ENCODE peak calls at places on chromosomes 6 and 20, in five cellular contexts. One of them, this sample, is unnamed.
A peak's percentile ranks its signal among the peaks of the same experiment; 100 is the strongest.

GRCh38 chr20:9949563-9949962 is 85.2 kb upstream of the ANKEF1 start:
- DNase-seq in H1: no peak
- DNase-seq in HepG2: no peak
- DNase-seq in GM12892: no peak
- DNase-seq in GM12878: no peak
- DNase-seq in this sample: no peak

GRCh38 chr20:32970973-32971300 is 33.3 kb downstream of the SUN5 start:
- DNase-seq in HepG2: no peak
- DNase-seq in H1: no peak
- DNase-seq in GM12892: no peak
- DNase-seq in GM12878: no peak
- DNase-seq in this sample: no peak

GRCh38 chr6:7154341-7155139 is 46.8 kb downstream of the RREB1 start:
- DNase-seq in H1: no peak
- DNase-seq in GM12892: no peak
- DNase-seq in HepG2: no peak
- DNase-seq in GM12878: peak; percentile 80
- DNase-seq in this sample: no peak

GRCh38 chr6:134195164-134195906 is 122.6 kb downstream of the SGK1 start:
- DNase-seq in H1: no peak
- DNase-seq in HepG2: peak; percentile 84
- DNase-seq in GM12878: no peak
- DNase-seq in GM12892: no peak
- DNase-seq in this sample: no peak

GRCh38 chr6:43593938-43594337 is 18.0 kb downstream of the POLH start:
- DNase-seq in HepG2: no peak
- DNase-seq in H1: no peak
- DNase-seq in GM12892: no peak
- DNase-seq in GM12878: no peak
- DNase-seq in this sample: no peak

GRCh38 chr20:3222635-3223600 is 13.6 kb downstream of the ITPA start:
- DNase-seq in GM12878: no peak
- DNase-seq in HepG2: peak; percentile 99
- DNase-seq in H1: no peak
- DNase-seq in GM12892: no peak
- DNase-seq in this sample: peak; percentile 76

GRCh38 chr20:34055290-34055689 is 56.8 kb downstream of the EIF2S2 start:
- DNase-seq in GM12892: no peak
- DNase-seq in H1: no peak
- DNase-seq in GM12878: no peak
- DNase-seq in HepG2: no peak
- DNase-seq in this sample: no peak

GRCh38 chr6:64736421-64736950 is 970.5 kb downstream of the EYS start:
- DNase-seq in HepG2: no peak
- DNase-seq in GM12878: no peak
- DNase-seq in H1: no peak
- DNase-seq in GM12892: no peak
- DNase-seq in this sample: no peak

GRCh38 chr6:127207591-127208120 is 59.0 kb upstream of the RNF146 start:
- DNase-seq in GM12878: no peak
- DNase-seq in GM12892: no peak
- DNase-seq in HepG2: no peak
- DNase-seq in H1: no peak
- DNase-seq in this sample: no peak

GRCh38 chr20:38504368-38505090 is 31.9 kb downstream of the RALGAPB start:
- DNase-seq in HepG2: no peak
- DNase-seq in GM12892: no peak
- DNase-seq in GM12878: no peak
- DNase-seq in H1: no peak
- DNase-seq in this sample: no peak

GRCh38 chr20:33689973-33690372 is 3.8 kb upstream of the E2F1 start:
- DNase-seq in H1: no peak
- DNase-seq in GM12878: no peak
- DNase-seq in HepG2: peak; percentile 50
- DNase-seq in GM12892: no peak
- DNase-seq in this sample: no peak

GRCh38 chr20:63498950-63499332 is at the start of gene EEF1A2:
- DNase-seq in HepG2: no peak
- DNase-seq in GM12892: no peak
- DNase-seq in GM12878: no peak
- DNase-seq in H1: no peak
- DNase-seq in this sample: no peak

GRCh38 chr6:90110971-90111370 is 185.7 kb downstream of the BACH2 start:
- DNase-seq in GM12892: no peak
- DNase-seq in GM12878: no peak
- DNase-seq in HepG2: no peak
- DNase-seq in H1: no peak
- DNase-seq in this sample: no peak

GRCh38 chr6:3884007-3884745 is 35.0 kb downstream of the FAM50B start:
- DNase-seq in GM12878: no peak
- DNase-seq in HepG2: no peak
- DNase-seq in GM12892: no peak
- DNase-seq in H1: no peak
- DNase-seq in this sample: no peak

GRCh38 chr6:139336488-139336887 is 38.0 kb downstream of the CITED2 start:
- DNase-seq in HepG2: no peak
- DNase-seq in GM12892: no peak
- DNase-seq in GM12878: no peak
- DNase-seq in H1: no peak
- DNase-seq in this sample: no peak

GRCh38 chr6:31438222-31438621 is 34.8 kb downstream of the MICA start:
- DNase-seq in HepG2: no peak
- DNase-seq in GM12892: no peak
- DNase-seq in GM12878: no peak
- DNase-seq in H1: no peak
- DNase-seq in this sample: no peak

GRCh38 chr6:19697744-19698290 is 139.4 kb upstream of the ID4 start:
- DNase-seq in GM12892: no peak
- DNase-seq in HepG2: no peak
- DNase-seq in H1: no peak
- DNase-seq in GM12878: no peak
- DNase-seq in this sample: no peak

GRCh38 chr6:14108571-14109410 is 8.8 kb upstream of the CD83 start:
- DNase-seq in GM12892: peak; percentile 34
- DNase-seq in H1: no peak
- DNase-seq in HepG2: no peak
- DNase-seq in GM12878: peak; percentile 97
- DNase-seq in this sample: no peak

GRCh38 chr6:129733290-129733689 is 23.3 kb upstream of the ARHGAP18 start:
- DNase-seq in HepG2: peak; percentile 58
- DNase-seq in H1: no peak
- DNase-seq in GM12878: no peak
- DNase-seq in GM12892: no peak
- DNase-seq in this sample: no peak

GRCh38 chr6:157268396-157268795 is 54.9 kb downstream of the TMEM242 start:
- DNase-seq in GM12892: no peak
- DNase-seq in H1: no peak
- DNase-seq in HepG2: no peak
- DNase-seq in GM12878: no peak
- DNase-seq in this sample: no peak

GRCh38 chr6:72819609-72820008 is 197.7 kb downstream of the KCNQ5 start:
- DNase-seq in GM12878: no peak
- DNase-seq in H1: no peak
- DNase-seq in HepG2: no peak
- DNase-seq in GM12892: no peak
- DNase-seq in this sample: no peak

GRCh38 chr20:14633507-14633906 is 296.1 kb upstream of the FLRT3 start:
- DNase-seq in GM12878: no peak
- DNase-seq in HepG2: no peak
- DNase-seq in GM12892: no peak
- DNase-seq in H1: no peak
- DNase-seq in this sample: no peak

GRCh38 chr6:53014034-53014433 is 18.9 kb upstream of the GSTA4 start:
- DNase-seq in H1: no peak
- DNase-seq in GM12892: no peak
- DNase-seq in HepG2: no peak
- DNase-seq in GM12878: no peak
- DNase-seq in this sample: no peak

GRCh38 chr20:45138451-45139300 is 14.4 kb upstream of the WFDC12 start:
- DNase-seq in HepG2: peak; percentile 34
- DNase-seq in GM12878: no peak
- DNase-seq in GM12892: no peak
- DNase-seq in H1: peak; percentile 56
- DNase-seq in this sample: peak; percentile 33

GRCh38 chr20:38272961-38273360 is 12.4 kb upstream of the KIAA1755 start:
- DNase-seq in GM12892: no peak
- DNase-seq in GM12878: no peak
- DNase-seq in H1: no peak
- DNase-seq in HepG2: no peak
- DNase-seq in this sample: no peak

GRCh38 chr6:28606424-28607391 is 81.0 kb downstream of the GPX5 start:
- DNase-seq in HepG2: peak; percentile 83
- DNase-seq in H1: no peak
- DNase-seq in GM12878: peak; percentile 45
- DNase-seq in GM12892: no peak
- DNase-seq in this sample: peak; percentile 39

GRCh38 chr6:28896505-28897392 is 27.0 kb downstream of the TRIM27 start:
- DNase-seq in GM12892: peak; percentile 21
- DNase-seq in GM12878: no peak
- DNase-seq in H1: no peak
- DNase-seq in HepG2: peak; percentile 89
- DNase-seq in this sample: no peak

GRCh38 chr6:52104979-52105378 is 17.6 kb upstream of the PKHD1 start:
- DNase-seq in HepG2: no peak
- DNase-seq in GM12878: no peak
- DNase-seq in GM12892: no peak
- DNase-seq in H1: no peak
- DNase-seq in this sample: no peak

GRCh38 chr6:155452576-155452975 is 3.1 kb downstream of the NOX3 start:
- DNase-seq in H1: no peak
- DNase-seq in GM12892: no peak
- DNase-seq in HepG2: no peak
- DNase-seq in GM12878: no peak
- DNase-seq in this sample: no peak

GRCh38 chr6:162973975-162974374 is 246.2 kb downstream of the PACRG start:
- DNase-seq in H1: no peak
- DNase-seq in GM12892: no peak
- DNase-seq in HepG2: no peak
- DNase-seq in GM12878: no peak
- DNase-seq in this sample: no peak

GRCh38 chr6:148593130-148593812 is 153.6 kb upstream of the UST start:
- DNase-seq in H1: no peak
- DNase-seq in GM12878: no peak
- DNase-seq in HepG2: no peak
- DNase-seq in GM12892: no peak
- DNase-seq in this sample: no peak

GRCh38 chr6:149906405-149906804 is 8.5 kb upstream of the RAET1E start:
- DNase-seq in HepG2: no peak
- DNase-seq in GM12892: no peak
- DNase-seq in H1: no peak
- DNase-seq in GM12878: no peak
- DNase-seq in this sample: no peak

DNA sequence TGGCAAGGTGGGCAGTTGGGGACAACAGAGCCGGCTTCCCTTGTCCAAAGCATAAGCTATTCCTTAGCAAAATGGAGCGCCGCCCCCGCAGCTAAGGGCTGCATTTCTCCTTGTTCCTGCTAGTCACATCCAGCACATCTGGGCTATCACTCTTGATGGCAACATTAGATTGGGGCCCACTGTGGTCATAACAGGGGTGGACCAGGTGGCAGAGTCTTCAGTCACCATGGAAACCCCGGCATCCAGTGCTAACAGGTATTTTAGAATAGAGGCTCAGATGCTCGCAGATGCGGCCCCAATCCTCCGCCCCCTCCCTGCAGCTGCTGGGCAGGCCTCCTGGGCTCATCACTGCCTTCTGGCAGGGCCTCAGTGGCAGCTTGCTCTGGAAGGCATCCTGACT is 168.2 kb upstream of the PROKR2 start:
- DNase-seq in GM12892: no peak
- DNase-seq in GM12878: no peak
- DNase-seq in H1: no peak
- DNase-seq in HepG2: no peak
- DNase-seq in this sample: no peak
- TF ChIP-seq TAF1 in GM12892: no peak
- TF ChIP-seq TAF1 in GM12878: no peak
- TF ChIP-seq TAF1 in H1: no peak
- TF ChIP-seq TAF1 in HepG2: no peak
- TF ChIP-seq TAF1 in this sample: no peak

GRCh38 chr6:33052627-33053026 is 20.8 kb downstream of the HLA-DPA1 start:
- DNase-seq in GM12892: no peak
- DNase-seq in H1: no peak
- DNase-seq in GM12878: no peak
- DNase-seq in HepG2: no peak
- DNase-seq in this sample: no peak
- TF ChIP-seq POLR2A in GM12892: no peak
- TF ChIP-seq POLR2A in H1: no peak
- TF ChIP-seq POLR2A in GM12878: no peak
- TF ChIP-seq POLR2A in HepG2: no peak
- TF ChIP-seq POLR2A in this sample: no peak

GRCh38 chr6:82818727-82819126 is 246.9 kb downstream of the UBE3D start:
- DNase-seq in HepG2: no peak
- DNase-seq in GM12878: no peak
- DNase-seq in H1: no peak
- DNase-seq in GM12892: no peak
- DNase-seq in this sample: no peak
- TF ChIP-seq TAF1 in HepG2: no peak
- TF ChIP-seq TAF1 in GM12878: no peak
- TF ChIP-seq TAF1 in H1: no peak
- TF ChIP-seq TAF1 in GM12892: no peak
- TF ChIP-seq TAF1 in this sample: no peak

DNA sequence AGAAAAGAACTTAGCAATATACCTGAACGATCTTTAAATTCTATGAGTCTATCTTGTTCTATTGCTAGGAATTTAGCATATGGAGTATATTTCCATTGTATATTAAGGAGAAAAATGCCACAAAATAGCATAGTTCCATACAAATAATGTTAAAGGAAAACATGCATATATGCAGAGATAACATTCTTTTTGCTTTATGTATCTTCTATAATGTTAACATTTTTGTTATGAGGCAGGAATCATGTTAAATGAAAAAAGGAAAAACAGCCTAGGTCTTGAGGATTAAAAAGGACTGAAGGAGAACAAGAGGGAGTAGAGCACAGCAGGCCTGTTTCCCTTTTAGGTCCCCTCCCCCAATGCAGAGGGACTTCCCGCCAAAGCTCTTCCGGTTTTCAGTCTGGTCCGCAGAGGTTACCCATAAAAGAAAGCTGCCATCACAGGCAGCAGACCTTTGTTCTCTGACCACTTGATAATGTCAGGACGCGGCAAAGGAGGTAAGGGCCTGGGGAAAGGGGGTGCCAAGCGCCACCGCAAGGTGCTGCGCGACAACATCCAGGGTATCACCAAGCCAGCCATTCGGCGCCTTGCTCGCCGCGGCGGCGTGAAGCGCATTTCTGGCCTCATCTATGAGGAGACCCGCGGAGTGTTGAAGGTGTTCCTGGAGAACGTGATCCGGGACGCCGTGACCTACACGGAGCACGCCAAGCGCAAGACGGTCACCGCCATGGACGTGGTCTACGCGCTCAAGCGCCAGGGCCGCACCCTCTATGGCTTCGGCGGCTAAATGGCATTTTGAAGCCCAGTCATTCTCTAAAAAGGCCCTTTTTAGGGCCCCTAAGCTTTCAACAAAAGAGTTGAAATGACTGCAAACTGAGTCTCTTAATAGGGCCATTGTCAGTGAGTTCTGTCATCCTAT is 108.4 kb upstream of the PRSS16 start:
- DNase-seq in H1: peak; percentile 91
- DNase-seq in GM12892: no peak
- DNase-seq in HepG2: no peak
- DNase-seq in GM12878: peak; percentile 95
- DNase-seq in this sample: no peak
- TF ChIP-seq POLR2A in H1: peak; percentile 99
- TF ChIP-seq POLR2A in GM12892: peak; percentile 96
- TF ChIP-seq POLR2A in HepG2: no peak
- TF ChIP-seq POLR2A in GM12878: peak; percentile 94
- TF ChIP-seq POLR2A in this sample: peak; percentile 96

This sample was measured in GM12891.